ENCODE peak calls at places on chromosome 3, in ten cellular contexts. E, X, B, G, J, A, M, H, Y and Z are unnamed samples.

GRCh38 chr3:110576962-110577361 is 494.7 kb upstream of the NECTIN3 start:
- DNase-seq in E (peak; percentile 97), X (peak; percentile 15), B (peak; percentile 65), G (peak; percentile 93), J (no peak), A (peak; percentile 92), M (peak; percentile 74), H (no peak), Y (peak; percentile 98), Z (peak; percentile 89)

GRCh38 chr3:112894258-112894657 is 47.6 kb upstream of the CD200R1L start:
- DNase-seq in E (peak; percentile 20), X (no peak), B (no peak), G (peak; percentile 22), J (no peak), A (peak; percentile 63), M (peak; percentile 87), H (no peak), Y (peak; percentile 19), Z (peak; percentile 23)

GRCh38 chr3:3170998-3171397 is 8.5 kb downstream of the CRBN start:
- DNase-seq in E (peak; percentile 37), X (no peak), B (peak; percentile 76), G (peak; percentile 46), J (no peak), A (peak; percentile 42), M (no peak), H (no peak), Y (peak; percentile 49), Z (peak; percentile 71)

GRCh38 chr3:156158656-156159295 is 38.4 kb downstream of the KCNAB1 start:
- DNase-seq in E (no peak), X (no peak), B (no peak), G (no peak), J (no peak), A (no peak), M (no peak), H (no peak), Y (no peak), Z (no peak)

GRCh38 chr3:191020730-191021405 is 158.4 kb upstream of the GMNC start:
- DNase-seq in E (peak; percentile 30), X (no peak), B (no peak), G (peak; percentile 30), J (no peak), A (peak; percentile 2), M (no peak), H (no peak), Y (no peak), Z (peak; percentile 9)

GRCh38 chr3:52452570-52453221 is 1.1 kb downstream of the TNNC1 start:
- DNase-seq in E (no peak), X (no peak), B (no peak), G (no peak), J (no peak), A (no peak), M (peak; percentile 25), H (no peak), Y (no peak), Z (no peak)

GRCh38 chr3:89098964-89099585 is 8.3 kb upstream of the EPHA3 start:
- DNase-seq in E (peak; percentile 66), X (no peak), B (peak; percentile 39), G (peak; percentile 66), J (peak; percentile 48), A (peak; percentile 56), M (peak; percentile 64), H (peak; percentile 36), Y (peak; percentile 54), Z (peak; percentile 84)

GRCh38 chr3:28575100-28575747 is 226.6 kb upstream of the AZI2 start:
- DNase-seq in E (no peak), X (no peak), B (no peak), G (no peak), J (peak; percentile 37), A (no peak), M (peak; percentile 79), H (peak; percentile 32), Y (no peak), Z (no peak)

GRCh38 chr3:8658326-8659212 is 14.0 kb upstream of the SSUH2 start:
- DNase-seq in E (no peak), X (peak; percentile 19), B (peak; percentile 94), G (peak; percentile 92), J (no peak), A (peak; percentile 21), M (no peak), H (no peak), Y (no peak), Z (peak; percentile 88)

GRCh38 chr3:5012398-5012797 is 33.2 kb downstream of the BHLHE40 start:
- DNase-seq in E (no peak), X (no peak), B (no peak), G (no peak), J (no peak), A (no peak), M (no peak), H (no peak), Y (no peak), Z (no peak)

GRCh38 chr3:185508330-185508729 is 9.5 kb upstream of the TMEM41A start:
- DNase-seq in E (no peak), X (no peak), B (no peak), G (no peak), J (no peak), A (no peak), M (no peak), H (no peak), Y (no peak), Z (no peak)

GRCh38 chr3:150602426-150603089 is 563 bp upstream of the SELENOT start:
- DNase-seq in E (no peak), X (no peak), B (no peak), G (no peak), J (no peak), A (no peak), M (no peak), H (no peak), Y (no peak), Z (no peak)

GRCh38 chr3:119409844-119410243 is 53.6 kb downstream of the TMEM39A start:
- DNase-seq in E (no peak), X (no peak), B (no peak), G (no peak), J (no peak), A (peak; percentile 38), M (no peak), H (no peak), Y (no peak), Z (no peak)
- TF ChIP-seq CTCF in E (no peak), X (no peak), B (no peak), G (no peak), J (no peak), A (no peak), M (no peak), H (no peak), Y (no peak), Z (no peak)

GRCh38 chr3:18024715-18025114 is 282.3 kb upstream of the TBC1D5 start:
- DNase-seq in E (no peak), X (no peak), B (no peak), G (no peak), J (no peak), A (no peak), M (no peak), H (no peak), Y (no peak), Z (no peak)

GRCh38 chr3:18030371-18030870 is 288.0 kb upstream of the TBC1D5 start:
- DNase-seq in E (no peak), X (no peak), B (no peak), G (no peak), J (no peak), A (no peak), M (no peak), H (no peak), Y (no peak), Z (no peak)

DNA sequence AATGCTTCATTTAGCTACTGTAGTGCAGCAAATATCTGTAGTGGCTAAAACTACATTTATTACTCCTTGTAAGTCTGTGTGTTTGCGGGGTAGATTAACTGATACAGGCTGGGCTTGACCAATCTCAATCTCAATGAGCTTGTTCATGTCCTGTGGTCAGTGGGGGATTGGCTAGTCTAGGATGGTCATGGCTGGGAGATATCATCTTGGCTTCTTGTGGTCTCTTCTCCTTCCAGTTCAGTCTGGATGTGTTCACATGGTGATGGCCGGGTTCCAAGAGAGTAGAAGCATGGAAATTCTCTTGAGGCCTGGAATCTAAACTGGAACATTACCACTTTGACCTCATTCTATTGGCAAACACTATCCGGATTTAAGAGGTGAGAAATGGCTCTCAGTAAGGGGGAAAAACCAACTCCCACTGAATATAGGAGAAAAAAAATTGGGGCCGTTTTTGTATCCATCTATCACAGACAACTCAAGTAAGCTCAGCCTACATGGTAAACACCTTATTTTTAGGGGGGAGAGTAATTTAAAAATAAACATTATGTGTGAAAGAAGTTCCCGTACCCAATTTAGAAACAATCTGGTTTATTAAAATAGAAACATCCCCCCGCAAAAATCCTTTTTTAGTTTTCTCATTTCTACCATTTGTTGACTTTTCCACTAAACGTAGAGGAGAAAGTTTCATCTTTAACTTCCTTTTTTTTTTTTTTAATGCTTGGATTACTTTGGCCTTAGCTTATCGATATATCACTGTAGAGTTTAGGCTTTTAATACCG is 284.9 kb upstream of the TBC1D5 start:
- DNase-seq in E (peak; percentile 16), X (no peak), B (no peak), G (peak; percentile 14), J (no peak), A (no peak), M (no peak), H (no peak), Y (peak; percentile 48), Z (no peak)
- TF ChIP-seq CTCF in E (no peak), X (no peak), B (no peak), G (no peak), J (no peak), A (no peak), M (no peak), H (no peak), Y (no peak), Z (no peak)

GRCh38 chr3:159252772-159253384 is 451.0 kb downstream of the MFSD1 start:
- DNase-seq in E (peak; percentile 73), X (no peak), B (peak; percentile 80), G (peak; percentile 89), J (peak; percentile 15), A (peak; percentile 41), M (no peak), H (peak; percentile 8), Y (peak; percentile 82), Z (peak; percentile 86)
- TF ChIP-seq CTCF in E (peak; percentile 82), X (no peak), B (peak; percentile 53), G (peak; percentile 78), J (peak; percentile 96), A (peak; percentile 46), M (peak; percentile 90), H (peak; percentile 84), Y (peak; percentile 93), Z (peak; percentile 73)

DNA sequence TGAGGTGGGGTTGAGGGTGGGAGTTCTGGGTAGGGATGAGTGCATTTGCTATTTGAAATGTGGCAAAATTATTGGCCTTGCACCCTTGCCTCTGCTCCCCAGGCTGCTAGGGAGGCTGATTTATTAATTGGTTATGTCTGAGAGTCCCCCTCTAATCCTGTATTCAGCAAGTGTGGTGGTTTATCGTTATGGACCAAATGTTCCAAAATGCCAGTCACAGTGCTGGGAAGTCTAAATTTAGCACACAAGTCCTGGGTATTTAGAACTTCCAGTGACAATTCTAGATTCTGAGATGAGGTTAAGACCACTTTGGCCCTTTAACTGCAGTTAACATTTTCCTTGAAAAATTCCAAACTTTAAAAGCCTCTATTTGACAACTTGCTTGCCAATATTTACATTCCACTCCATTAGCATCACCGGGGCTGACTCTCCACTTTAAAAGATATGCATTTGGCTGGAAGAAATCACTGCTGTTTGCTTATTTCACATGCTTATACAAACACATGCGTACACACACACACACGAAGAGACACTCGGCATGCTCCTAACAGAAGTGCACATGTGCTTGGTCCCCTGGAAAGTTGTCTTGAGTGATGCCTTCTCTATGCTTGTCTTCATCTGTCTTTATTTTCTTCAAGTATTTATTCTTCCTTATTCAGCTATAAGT is 247.7 kb downstream of the IL20RB start:
- DNase-seq in E (peak; percentile 15), X (no peak), B (no peak), G (peak; percentile 2), J (no peak), A (peak; percentile 18), M (no peak), H (no peak), Y (no peak), Z (no peak)
- TF ChIP-seq CTCF in E (no peak), X (no peak), B (no peak), G (no peak), J (no peak), A (no peak), M (no peak), H (no peak), Y (no peak), Z (no peak)